ENCODE peak calls at places on chromosome 17, in nine cellular contexts. H, Y, W, K, R, S, L, Q and E are unnamed samples.

GRCh38 chr17:45628019-45628418 is 137.5 kb upstream of the PLEKHM1 start:
- DNase-seq in H (no peak), Y (no peak), W (no peak), K (no peak), R (no peak), S (no peak), L (no peak), Q (no peak), E (no peak)

GRCh38 chr17:62912363-62912762 is 53.7 kb upstream of the TANC2 start:
- DNase-seq in H (no peak), Y (no peak), W (no peak), K (no peak), R (no peak), S (no peak), L (no peak), Q (no peak), E (no peak)

GRCh38 chr17:37490638-37491614 is 1.2 kb downstream of the DUSP14 start:
- DNase-seq in H (no peak), Y (peak; percentile 6), W (peak; percentile 82), K (peak; percentile 92), R (no peak), S (peak; percentile 57), L (no peak), Q (peak; percentile 88), E (peak; percentile 39)

GRCh38 chr17:45319239-45319703 is 2.5 kb upstream of the MAP3K14 start:
- DNase-seq in H (no peak), Y (no peak), W (peak; percentile 92), K (peak; percentile 89), R (no peak), S (no peak), L (no peak), Q (no peak), E (no peak)

GRCh38 chr17:38815576-38816193 is 9.4 kb downstream of the CWC25 start:
- DNase-seq in H (no peak), Y (no peak), W (peak; percentile 68), K (peak; percentile 48), R (no peak), S (no peak), L (no peak), Q (peak; percentile 56), E (no peak)

GRCh38 chr17:48597775-48598631 is 4.4 kb upstream of the HOXB5 start:
- DNase-seq in H (peak; percentile 53), Y (peak; percentile 92), W (no peak), K (peak; percentile 48), R (no peak), S (peak; percentile 33), L (no peak), Q (no peak), E (no peak)

GRCh38 chr17:38613981-38614779 is 8.4 kb upstream of the SRCIN1 start:
- DNase-seq in H (no peak), Y (peak; percentile 39), W (no peak), K (no peak), R (no peak), S (no peak), L (no peak), Q (no peak), E (no peak)

GRCh38 chr17:21019976-21020575 is 22.7 kb downstream of the USP22 start:
- DNase-seq in H (peak; percentile 70), Y (peak; percentile 52), W (peak; percentile 66), K (no peak), R (no peak), S (peak; percentile 66), L (no peak), Q (peak; percentile 53), E (peak; percentile 34)

GRCh38 chr17:6627019-6627418 is 13.5 kb downstream of the KIAA0753 start:
- DNase-seq in H (no peak), Y (no peak), W (no peak), K (no peak), R (no peak), S (no peak), L (no peak), Q (peak; percentile 45), E (no peak)

GRCh38 chr17:18186271-18186982 is 2.8 kb downstream of the ALKBH5 start:
- DNase-seq in H (no peak), Y (no peak), W (no peak), K (peak; percentile 74), R (no peak), S (no peak), L (no peak), Q (peak; percentile 78), E (no peak)

GRCh38 chr17:3526491-3526890 is 31.1 kb downstream of the TRPV3 start:
- DNase-seq in H (no peak), Y (no peak), W (no peak), K (no peak), R (no peak), S (no peak), L (no peak), Q (no peak), E (no peak)

GRCh38 chr17:81635431-81635830 is 1.5 kb downstream of the NPLOC4 start:
- DNase-seq in H (no peak), Y (no peak), W (no peak), K (no peak), R (no peak), S (no peak), L (no peak), Q (no peak), E (no peak)

GRCh38 chr17:956905-957304 is 22.7 kb downstream of the NXN start:
- DNase-seq in H (no peak), Y (no peak), W (peak; percentile 70), K (peak; percentile 82), R (no peak), S (no peak), L (no peak), Q (no peak), E (no peak)

GRCh38 chr17:18129041-18129502 is 20.5 kb downstream of the MYO15A start:
- DNase-seq in H (no peak), Y (peak; percentile 45), W (peak; percentile 72), K (peak; percentile 67), R (peak; percentile 34), S (peak; percentile 33), L (peak; percentile 4), Q (peak; percentile 53), E (no peak)

GRCh38 chr17:246851-247421 is 65.5 kb upstream of the DOC2B start:
- DNase-seq in H (no peak), Y (no peak), W (no peak), K (no peak), R (no peak), S (no peak), L (no peak), Q (no peak), E (no peak)

GRCh38 chr17:49970498-49970897 is 1.5 kb downstream of the DLX4 start:
- DNase-seq in H (no peak), Y (no peak), W (no peak), K (no peak), R (no peak), S (no peak), L (no peak), Q (no peak), E (no peak)

GRCh38 chr17:61463068-61463980 is 11.1 kb downstream of the TBX4 start:
- DNase-seq in H (no peak), Y (no peak), W (no peak), K (no peak), R (no peak), S (no peak), L (no peak), Q (no peak), E (no peak)
- TF ChIP-seq CTCF in H (no peak), Y (no peak), W (no peak), K (peak; percentile 10), R (peak; percentile 25), S (peak; percentile 37), L (no peak), Q (peak; percentile 2), E (peak; percentile 7)

GRCh38 chr17:56834380-56835258 is 668 bp downstream of the DGKE start:
- DNase-seq in H (peak; percentile 65), Y (peak; percentile 62), W (peak; percentile 69), K (peak; percentile 30), R (no peak), S (no peak), L (no peak), Q (peak; percentile 24), E (peak; percentile 55)
- TF ChIP-seq CTCF in H (peak; percentile 28), Y (peak; percentile 25), W (no peak), K (no peak), R (no peak), S (no peak), L (no peak), Q (no peak), E (peak; percentile 14)

GRCh38 chr17:28853295-28853694 is 1.5 kb upstream of the ERAL1 start:
- DNase-seq in H (no peak), Y (no peak), W (no peak), K (no peak), R (no peak), S (no peak), L (no peak), Q (no peak), E (no peak)

GRCh38 chr17:28849281-28849680 is 5.5 kb upstream of the ERAL1 start:
- DNase-seq in H (no peak), Y (no peak), W (peak; percentile 49), K (peak; percentile 7), R (no peak), S (peak; percentile 63), L (no peak), Q (no peak), E (no peak)

GRCh38 chr17:28860363-28860808 is 5.6 kb downstream of the ERAL1 start:
- DNase-seq in H (no peak), Y (no peak), W (no peak), K (no peak), R (no peak), S (no peak), L (no peak), Q (no peak), E (no peak)

GRCh38 chr17:28857848-28858360 is 3.1 kb downstream of the ERAL1 start:
- DNase-seq in H (no peak), Y (no peak), W (no peak), K (no peak), R (no peak), S (no peak), L (no peak), Q (no peak), E (no peak)

DNA sequence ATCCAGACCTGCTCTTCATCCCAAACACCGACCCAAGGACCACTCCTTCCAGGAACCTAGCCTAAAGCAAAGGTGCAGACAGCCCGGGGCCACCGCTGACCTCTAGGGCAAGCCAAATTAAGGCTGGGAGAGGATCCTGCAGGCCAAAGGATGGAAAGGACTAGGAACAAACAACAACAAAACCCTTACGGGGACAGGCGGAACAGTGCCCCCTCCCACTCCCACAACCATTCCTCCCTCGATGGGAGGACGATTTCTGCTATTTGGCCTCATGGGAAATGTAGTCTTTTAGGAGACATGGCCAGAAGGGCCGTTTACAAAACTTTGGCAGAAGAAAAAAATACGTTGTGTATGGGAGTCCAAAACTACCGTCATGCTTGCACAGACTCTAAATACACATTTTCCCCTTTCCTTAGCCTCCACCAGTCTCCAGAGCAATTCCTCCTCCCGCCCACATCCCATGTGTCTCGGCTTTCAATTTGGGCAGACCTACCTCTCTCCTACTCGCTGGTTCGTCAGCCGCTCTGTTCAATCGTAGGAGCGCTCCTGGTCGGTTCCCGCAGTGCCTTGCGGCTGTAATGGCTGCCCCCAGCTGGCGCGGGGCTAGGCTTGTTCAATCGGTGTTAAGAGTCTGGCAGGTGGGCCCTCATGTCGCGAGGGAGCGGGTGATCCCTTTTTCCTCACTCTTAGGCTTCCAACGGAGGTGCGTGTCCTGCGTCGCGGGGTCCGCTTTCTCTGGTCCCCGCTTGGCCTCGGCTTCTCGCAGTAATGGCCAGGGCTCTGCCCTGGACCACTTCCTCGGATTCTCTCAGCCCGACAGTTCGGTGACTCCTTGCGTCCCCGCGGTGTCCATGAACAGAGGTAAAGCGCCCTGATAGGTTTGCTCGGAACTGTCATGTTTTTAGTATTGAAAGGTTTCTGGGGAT is at the start of gene ERAL1:
- DNase-seq in H (peak; percentile 82), Y (peak; percentile 90), W (peak; percentile 90), K (peak; percentile 88), R (peak; percentile 75), S (peak; percentile 94), L (peak; percentile 36), Q (peak; percentile 87), E (peak; percentile 87)
- TF ChIP-seq CTCF in H (no peak), Y (no peak), W (no peak), K (no peak), R (peak; percentile 18), S (no peak), L (peak; percentile 19), Q (no peak), E (no peak)

GRCh38 chr17:5078106-5079028 is at the start of gene ZFP3:
- DNase-seq in H (peak; percentile 90), Y (peak; percentile 87), W (peak; percentile 92), K (peak; percentile 71), R (peak; percentile 24), S (peak; percentile 92), L (peak; percentile 12), Q (peak; percentile 82), E (peak; percentile 87)
- TF ChIP-seq CTCF in H (peak; percentile 64), Y (no peak), W (no peak), K (no peak), R (peak; percentile 4), S (peak; percentile 10), L (no peak), Q (no peak), E (peak; percentile 25)